ENCODE peak calls at places on chromosomes 4 and X, in eight cellular contexts. B, S, C, Q, J, L, Z and D are unnamed samples.

GRCh38 chr4:182240161-182241130 is 2.8 kb upstream of the TENM3 start:
- DNase-seq in J (no peak), Z (no peak), L (no peak), Q (no peak), B (no peak), C (peak), S (no peak), D (no peak)

GRCh38 chrX:112834016-112834855 is 6.4 kb downstream of the AMOT start:
- DNase-seq in C (peak), J (no peak), L (no peak), Z (no peak), Q (no peak), S (no peak), B (no peak), D (no peak)

GRCh38 chr4:186260504-186261448 is 5.2 kb upstream of the F11 start:
- DNase-seq in B (peak), L (no peak), Q (no peak), Z (no peak), S (no peak), J (no peak), C (peak), D (no peak)

GRCh38 chrX:115650916-115651315 is 89.9 kb downstream of the PLS3 start:
- DNase-seq in C (no peak), J (no peak), L (peak), Q (peak), B (no peak), Z (peak), S (peak), D (no peak)

GRCh38 chr4:152894673-152895072 is 41.5 kb upstream of the FHDC1 start:
- DNase-seq in J (no peak), Z (no peak), Q (no peak), B (no peak), L (no peak), S (no peak), C (peak), D (no peak)

GRCh38 chr4:891747-892146 is 40.4 kb downstream of the GAK start:
- DNase-seq in Z (peak), J (no peak), Q (peak), L (no peak), B (no peak), S (no peak), C (no peak), D (no peak)

GRCh38 chrX:17025903-17026302 is 79.4 kb downstream of the REPS2 start:
- DNase-seq in C (no peak), Z (no peak), J (no peak), Q (no peak), B (no peak), L (no peak), S (no peak), D (no peak)

GRCh38 chr4:94363136-94363655 is 20.6 kb upstream of the HPGDS start:
- DNase-seq in Q (no peak), Z (no peak), C (no peak), J (no peak), L (no peak), S (no peak), B (no peak), D (no peak)

GRCh38 chr4:154036856-154037255 is 248.0 kb upstream of the SFRP2 start:
- DNase-seq in C (no peak), S (no peak), B (no peak), Z (no peak), Q (no peak), J (no peak), L (no peak), D (no peak)

GRCh38 chr4:73899321-73899720 is 30.1 kb downstream of the CXCL1 start:
- DNase-seq in C (no peak), S (no peak), J (no peak), B (no peak), L (no peak), Z (no peak), Q (no peak), D (no peak)

GRCh38 chrX:46642145-46642544 is 68.6 kb downstream of the CHST7 start:
- DNase-seq in L (no peak), J (no peak), S (no peak), C (no peak), Q (peak), B (no peak), Z (peak), D (no peak)

GRCh38 chrX:20383487-20383886 is 116.8 kb upstream of the RPS6KA3 start:
- DNase-seq in L (no peak), S (no peak), C (no peak), J (no peak), B (no peak), Z (no peak), Q (no peak), D (no peak)

GRCh38 chr4:118086334-118086733 is 52.0 kb downstream of the NDST3 start:
- DNase-seq in J (no peak), S (no peak), Z (no peak), B (no peak), C (peak), Q (no peak), L (peak), D (peak)

GRCh38 chrX:1384738-1385250 is 7.1 kb downstream of the SLC25A6 start:
- DNase-seq in L (no peak), C (no peak), S (no peak), Q (no peak), Z (no peak), J (no peak), B (peak), D (no peak)